ENCODE peak calls at places on chromosomes 13 and 19, in ten cellular contexts. S is AG04450; U is aorta; D is brain microvascular endothelial cell; B is astrocyte; Q is CD8-positive, alpha-beta memory T cell; V is neural progenitor cell; G is Peyer's patch; I is heart right ventricle; O is A549. K is an unnamed sample.

GRCh38 chr19:49430678-49431329 is 5.6 kb downstream of the GFY start:
- DNase-seq in G (no peak), V (peak; percentile 38), Q (no peak), I (no peak), S (no peak), U (no peak), B (no peak), O (no peak), D (no peak), K (no peak)

GRCh38 chr19:38049105-38049649 is 142.2 kb downstream of the SIPA1L3 start:
- DNase-seq in D (peak; percentile 59), O (no peak), U (no peak), I (no peak), G (no peak), Q (peak; percentile 26), S (no peak), V (no peak), B (no peak), K (no peak)

GRCh38 chr13:109707044-109707794 is 79.2 kb downstream of the IRS2 start:
- DNase-seq in U (no peak), S (no peak), G (no peak), O (no peak), Q (no peak), D (no peak), I (no peak), B (no peak), V (no peak), K (no peak)

GRCh38 chr19:41541990-41542584 is 33.9 kb upstream of the CEACAM21 start:
- DNase-seq in S (no peak), D (peak; percentile 24), O (peak; percentile 69), G (peak; percentile 58), I (peak; percentile 53), V (peak; percentile 57), Q (peak; percentile 72), B (no peak), U (peak; percentile 71), K (peak; percentile 69)

GRCh38 chr13:92175330-92175729 is 776.9 kb downstream of the GPC5 start:
- DNase-seq in I (no peak), O (no peak), S (peak; percentile 34), D (peak; percentile 78), Q (no peak), U (no peak), G (no peak), V (peak; percentile 65), B (peak; percentile 76), K (no peak)

GRCh38 chr13:73060251-73061160 is 1.7 kb downstream of the KLF5 start:
- DNase-seq in V (peak; percentile 37), G (no peak), I (peak; percentile 14), S (peak; percentile 50), B (peak; percentile 82), Q (no peak), O (no peak), D (peak; percentile 64), U (peak; percentile 48), K (peak; percentile 25)

GRCh38 chr13:27450921-27451461 is 627 bp upstream of the MTIF3 start:
- DNase-seq in G (peak; percentile 77), B (peak; percentile 60), Q (peak; percentile 35), D (peak; percentile 12), O (no peak), I (peak; percentile 48), V (peak; percentile 58), U (peak; percentile 58), S (no peak), K (peak; percentile 62)

GRCh38 chr19:45781282-45782161 is 768 bp downstream of the DMPK start:
- DNase-seq in G (peak; percentile 65), U (peak; percentile 65), D (no peak), S (no peak), Q (no peak), V (no peak), I (peak; percentile 44), B (no peak), O (peak; percentile 92), K (peak; percentile 58)

GRCh38 chr19:30450101-30450500 is 77.9 kb downstream of the ZNF536 start:
- DNase-seq in B (peak; percentile 18), O (no peak), V (peak; percentile 71), G (no peak), Q (no peak), D (no peak), S (no peak), I (peak; percentile 27), U (no peak), K (peak; percentile 41)

GRCh38 chr13:110265341-110265681 is 41.6 kb downstream of the COL4A1 start:
- DNase-seq in G (no peak), Q (no peak), V (peak; percentile 25), I (no peak), B (no peak), S (no peak), O (no peak), D (no peak), U (no peak), K (no peak)

GRCh38 chr13:20908714-20909497 is 6.4 kb upstream of the XPO4 start:
- DNase-seq in S (no peak), D (no peak), U (no peak), Q (no peak), B (no peak), G (no peak), O (no peak), V (no peak), I (no peak), K (no peak)

GRCh38 chr13:109733550-109733949 is 52.8 kb downstream of the IRS2 start:
- DNase-seq in D (no peak), Q (no peak), G (no peak), U (no peak), I (no peak), O (no peak), V (no peak), S (no peak), B (no peak), K (no peak)

GRCh38 chr13:110565296-110565695 is 3.8 kb upstream of the RAB20 start:
- DNase-seq in B (no peak), U (no peak), D (no peak), Q (no peak), O (no peak), S (no peak), G (no peak), V (no peak), I (no peak), K (no peak)

GRCh38 chr13:63403726-63404125 is 1988.1 kb upstream of the PCDH20 start:
- DNase-seq in G (no peak), B (no peak), V (no peak), O (no peak), D (no peak), S (no peak), Q (no peak), I (no peak), U (no peak), K (no peak)

GRCh38 chr13:98909016-98909415 is 68.8 kb downstream of the DOCK9 start:
- DNase-seq in I (no peak), G (no peak), U (no peak), S (no peak), O (no peak), V (no peak), Q (no peak), D (peak; percentile 24), B (no peak), K (no peak)

GRCh38 chr19:50790365-50790825 is at the start of gene ACP4:
- DNase-seq in Q (no peak), O (no peak), V (no peak), U (no peak), G (no peak), S (no peak), D (no peak), I (no peak), B (no peak), K (no peak)

GRCh38 chr19:50791594-50792245 is 1.5 kb downstream of the ACP4 start:
- DNase-seq in I (no peak), O (no peak), Q (no peak), G (no peak), U (no peak), D (no peak), V (no peak), B (no peak), S (no peak), K (no peak)

GRCh38 chr19:50792246-50792851 is 2.1 kb downstream of the ACP4 start:
- DNase-seq in G (no peak), Q (no peak), S (no peak), O (no peak), B (no peak), U (no peak), V (no peak), I (no peak), D (no peak), K (no peak)

GRCh38 chr19:50792852-50793250 is 2.6 kb downstream of the ACP4 start:
- DNase-seq in B (no peak), G (no peak), D (no peak), S (no peak), V (no peak), I (no peak), O (no peak), Q (no peak), U (no peak), K (no peak)

GRCh38 chr19:50790898-50791562 is 815 bp downstream of the ACP4 start:
- DNase-seq in D (no peak), Q (no peak), G (no peak), S (no peak), I (no peak), O (no peak), U (no peak), V (no peak), B (no peak), K (no peak)
- H3K27ac ChIP-seq in D (no peak overlapping the region), Q (no peak overlapping the region), G (no peak overlapping the region), S (no peak overlapping the region), I (no peak overlapping the region), O (no peak overlapping the region), U (no peak overlapping the region), V (no peak overlapping the region), B (no peak overlapping the region), K (no peak overlapping the region)

DNA sequence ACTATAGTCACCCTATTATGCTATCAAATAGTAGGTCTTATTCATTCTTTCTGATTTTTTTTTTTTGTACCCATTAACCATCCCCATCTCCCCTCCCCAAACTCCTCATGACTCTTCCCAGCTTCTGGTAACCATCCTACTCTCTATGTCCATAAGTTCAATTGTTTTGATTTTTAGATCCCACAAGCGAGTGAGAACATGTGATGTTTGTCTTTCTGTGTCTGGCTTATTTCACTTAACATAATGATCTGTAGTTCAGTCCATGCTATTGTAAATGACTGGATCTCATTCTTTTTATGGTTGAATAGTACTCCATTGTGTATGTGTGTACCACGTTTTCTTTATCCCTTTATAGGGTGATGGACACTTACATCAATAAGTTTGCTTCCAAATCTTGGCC is 4.5 kb upstream of the MYCBP2 start:
- DNase-seq in G (no peak), V (no peak), Q (no peak), O (no peak), D (no peak), B (no peak), I (no peak), U (no peak), S (no peak), K (no peak)
- H3K27ac ChIP-seq in G (no peak overlapping the region), V (no peak overlapping the region), Q (no peak overlapping the region), O (no peak overlapping the region), D (no peak overlapping the region), B (no peak overlapping the region), I (no peak overlapping the region), U (no peak overlapping the region), S (no peak overlapping the region), K (no peak overlapping the region)

GRCh38 chr13:106533940-106534843 is 1.3 kb downstream of the EFNB2 start:
- DNase-seq in O (no peak), U (peak; percentile 71), Q (peak; percentile 3), V (peak; percentile 55), S (peak; percentile 13), B (peak; percentile 74), I (peak; percentile 53), G (peak; percentile 76), D (peak; percentile 55), K (peak; percentile 54)
- H3K27ac ChIP-seq in O (no peak overlapping the region), U (peak overlapping the region; percentile 84), Q (no peak overlapping the region), V (no peak overlapping the region), S (peak overlapping the region; percentile 77), B (peak overlapping the region; percentile 87), I (peak overlapping the region; percentile 81), G (peak overlapping the region; percentile 40), D (peak overlapping the region; percentile 92), K (peak overlapping the region; percentile 9)

GRCh38 chr19:10228393-10228792 is 2.7 kb downstream of the S1PR2 start:
- DNase-seq in G (no peak), I (no peak), V (no peak), O (no peak), Q (no peak), B (no peak), U (no peak), D (no peak), S (no peak), K (no peak)
- H3K27ac ChIP-seq in G (peak overlapping the region; percentile 87), I (peak overlapping the region; percentile 97), V (no peak overlapping the region), O (no peak overlapping the region), Q (no peak overlapping the region), B (no peak overlapping the region), U (no peak overlapping the region), D (no peak overlapping the region), S (peak overlapping the region; percentile 47), K (no peak overlapping the region)